ENCODE peak calls at places on chromosomes 16 and 17, in six cellular contexts. One of them, this sample, is unnamed.
A peak's percentile ranks its signal among the peaks of the same experiment; 100 is the strongest.

GRCh38 chr17:41553987-41554680 is 17.7 kb downstream of the KRT9 start:
- DNase-seq in M059J: no peak
- DNase-seq in stimulated activated CD4-positive, alpha-beta T cell treated with anti-CD3 and anti-CD28 coated beads, Interleukin-1b, Interleukin-23, amount 100 ng/mL, for 1 hour: no peak
- DNase-seq in left ventricle myocardium inferior: no peak
- DNase-seq in SW480: no peak
- DNase-seq in activated T-helper 1 cell treated with anti-CD3 and anti-CD28 coated beads, Interleukin-2, amount 50 U/mL, for 16 hours: no peak
- DNase-seq in this sample: no peak

GRCh38 chr17:49995055-49995738 is at the start of gene DLX3:
- DNase-seq in M059J: peak; percentile 86
- DNase-seq in stimulated activated CD4-positive, alpha-beta T cell treated with anti-CD3 and anti-CD28 coated beads, Interleukin-1b, Interleukin-23, amount 100 ng/mL, for 1 hour: no peak
- DNase-seq in left ventricle myocardium inferior: peak; percentile 63
- DNase-seq in SW480: peak; percentile 87
- DNase-seq in activated T-helper 1 cell treated with anti-CD3 and anti-CD28 coated beads, Interleukin-2, amount 50 U/mL, for 16 hours: no peak
- DNase-seq in this sample: no peak

GRCh38 chr16:82470506-82471196 is 156.1 kb upstream of the CDH13 start:
- DNase-seq in M059J: no peak
- DNase-seq in stimulated activated CD4-positive, alpha-beta T cell treated with anti-CD3 and anti-CD28 coated beads, Interleukin-1b, Interleukin-23, amount 100 ng/mL, for 1 hour: no peak
- DNase-seq in left ventricle myocardium inferior: no peak
- DNase-seq in SW480: peak; percentile 63
- DNase-seq in activated T-helper 1 cell treated with anti-CD3 and anti-CD28 coated beads, Interleukin-2, amount 50 U/mL, for 16 hours: no peak
- DNase-seq in this sample: no peak

GRCh38 chr17:44941712-44942331 is 5.8 kb downstream of the KIF18B start:
- DNase-seq in M059J: no peak
- DNase-seq in stimulated activated CD4-positive, alpha-beta T cell treated with anti-CD3 and anti-CD28 coated beads, Interleukin-1b, Interleukin-23, amount 100 ng/mL, for 1 hour: no peak
- DNase-seq in left ventricle myocardium inferior: no peak
- DNase-seq in SW480: no peak
- DNase-seq in activated T-helper 1 cell treated with anti-CD3 and anti-CD28 coated beads, Interleukin-2, amount 50 U/mL, for 16 hours: no peak
- DNase-seq in this sample: no peak

GRCh38 chr17:73952498-73953205 is 250.8 kb upstream of the RPL38 start:
- DNase-seq in M059J: no peak
- DNase-seq in stimulated activated CD4-positive, alpha-beta T cell treated with anti-CD3 and anti-CD28 coated beads, Interleukin-1b, Interleukin-23, amount 100 ng/mL, for 1 hour: no peak
- DNase-seq in left ventricle myocardium inferior: peak; percentile 40
- DNase-seq in SW480: peak; percentile 39
- DNase-seq in activated T-helper 1 cell treated with anti-CD3 and anti-CD28 coated beads, Interleukin-2, amount 50 U/mL, for 16 hours: peak; percentile 17
- DNase-seq in this sample: peak; percentile 46

GRCh38 chr17:794876-795275 is 12.7 kb downstream of the MRM3 start:
- DNase-seq in M059J: peak; percentile 74
- DNase-seq in stimulated activated CD4-positive, alpha-beta T cell treated with anti-CD3 and anti-CD28 coated beads, Interleukin-1b, Interleukin-23, amount 100 ng/mL, for 1 hour: no peak
- DNase-seq in left ventricle myocardium inferior: peak; percentile 87
- DNase-seq in SW480: peak; percentile 53
- DNase-seq in activated T-helper 1 cell treated with anti-CD3 and anti-CD28 coated beads, Interleukin-2, amount 50 U/mL, for 16 hours: no peak
- DNase-seq in this sample: peak; percentile 78

GRCh38 chr16:27245276-27246231 is 23.0 kb downstream of the NSMCE1 start:
- DNase-seq in M059J: no peak
- DNase-seq in stimulated activated CD4-positive, alpha-beta T cell treated with anti-CD3 and anti-CD28 coated beads, Interleukin-1b, Interleukin-23, amount 100 ng/mL, for 1 hour: no peak
- DNase-seq in left ventricle myocardium inferior: no peak
- DNase-seq in SW480: no peak
- DNase-seq in activated T-helper 1 cell treated with anti-CD3 and anti-CD28 coated beads, Interleukin-2, amount 50 U/mL, for 16 hours: no peak
- DNase-seq in this sample: no peak

GRCh38 chr17:44221862-44222111 is 2.3 kb upstream of the UBTF start:
- DNase-seq in M059J: no peak
- DNase-seq in stimulated activated CD4-positive, alpha-beta T cell treated with anti-CD3 and anti-CD28 coated beads, Interleukin-1b, Interleukin-23, amount 100 ng/mL, for 1 hour: no peak
- DNase-seq in left ventricle myocardium inferior: no peak
- DNase-seq in SW480: no peak
- DNase-seq in activated T-helper 1 cell treated with anti-CD3 and anti-CD28 coated beads, Interleukin-2, amount 50 U/mL, for 16 hours: no peak
- DNase-seq in this sample: no peak

GRCh38 chr17:2239882-2240430 is 63.6 kb downstream of the SMG6 start:
- DNase-seq in M059J: peak; percentile 92
- DNase-seq in stimulated activated CD4-positive, alpha-beta T cell treated with anti-CD3 and anti-CD28 coated beads, Interleukin-1b, Interleukin-23, amount 100 ng/mL, for 1 hour: no peak
- DNase-seq in left ventricle myocardium inferior: peak; percentile 63
- DNase-seq in SW480: no peak
- DNase-seq in activated T-helper 1 cell treated with anti-CD3 and anti-CD28 coated beads, Interleukin-2, amount 50 U/mL, for 16 hours: peak; percentile 26
- DNase-seq in this sample: no peak

This sample was measured in hippocampal formation.